ENCODE peak calls at places on chromosomes 3 and 15, in six cellular contexts. K is fibroblast of pulmonary artery, Q is GM06990, V is AG10803, B is brain microvascular endothelial cell, C is lower lobe of right lung. R is an unnamed sample.

GRCh38 chr15:62416535-62416934 is 251.4 kb upstream of the C2CD4B start:
- DNase-seq in K (no peak), Q (no peak), V (no peak), B (no peak), C (no peak), R (no peak)

GRCh38 chr15:43769584-43770228 is 7.1 kb downstream of the ELL3 start:
- DNase-seq in K (peak; percentile 78), Q (no peak), V (peak; percentile 65), B (peak; percentile 74), C (peak; percentile 55), R (no peak)

GRCh38 chr3:24837601-24838000 is 343.0 kb upstream of the THRB start:
- DNase-seq in K (no peak), Q (no peak), V (no peak), B (no peak), C (no peak), R (no peak)

GRCh38 chr3:42369304-42369703 is 41.1 kb downstream of the LYZL4 start:
- DNase-seq in K (peak; percentile 2), Q (no peak), V (no peak), B (peak; percentile 18), C (no peak), R (no peak)

GRCh38 chr3:71849674-71850073 is 64.7 kb upstream of the PROK2 start:
- DNase-seq in K (no peak), Q (no peak), V (no peak), B (no peak), C (no peak), R (no peak)

GRCh38 chr15:68210821-68211655 is 5.9 kb upstream of the CALML4 start:
- DNase-seq in K (peak; percentile 55), Q (peak; percentile 60), V (peak; percentile 47), B (no peak), C (peak; percentile 71), R (peak; percentile 49)

GRCh38 chr3:88117683-88118082 is 32.1 kb upstream of the C3orf38 start:
- DNase-seq in K (no peak), Q (no peak), V (no peak), B (no peak), C (no peak), R (no peak)

GRCh38 chr3:72818092-72818721 is 30.0 kb downstream of the SHQ1 start:
- DNase-seq in K (peak; percentile 63), Q (no peak), V (peak; percentile 42), B (peak; percentile 11), C (no peak), R (no peak)

GRCh38 chr3:84066920-84067319 is 891.9 kb upstream of the CADM2 start:
- DNase-seq in K (no peak), Q (no peak), V (no peak), B (no peak), C (no peak), R (no peak)

GRCh38 chr3:60755094-60755493 is 496.2 kb downstream of the FHIT start:
- DNase-seq in K (no peak), Q (no peak), V (no peak), B (no peak), C (no peak), R (no peak)

GRCh38 chr3:176766862-176767261 is 430.4 kb downstream of the TBL1XR1 start:
- DNase-seq in K (no peak), Q (no peak), V (no peak), B (no peak), C (no peak), R (no peak)

GRCh38 chr3:111315911-111316310 is 226.1 kb upstream of the CD96 start:
- DNase-seq in K (peak; percentile 47), Q (no peak), V (peak; percentile 71), B (peak; percentile 71), C (no peak), R (no peak)

GRCh38 chr15:53586815-53587214 is 172.6 kb downstream of the WDR72 start:
- DNase-seq in K (peak; percentile 3), Q (no peak), V (no peak), B (peak; percentile 11), C (peak; percentile 40), R (no peak)

GRCh38 chr15:92992712-92993111 is 92.6 kb downstream of the CHD2 start:
- DNase-seq in K (no peak), Q (no peak), V (no peak), B (no peak), C (no peak), R (no peak)

GRCh38 chr15:67550522-67550921 is 8.0 kb downstream of the MAP2K5 start:
- DNase-seq in K (peak; percentile 17), Q (no peak), V (peak; percentile 25), B (peak; percentile 44), C (no peak), R (no peak)

GRCh38 chr15:59437473-59437776 is 561 bp upstream of the FAM81A start:
- DNase-seq in K (no peak), Q (no peak), V (no peak), B (no peak), C (no peak), R (no peak)

GRCh38 chr3:183377307-183377959 is 51.0 kb downstream of the MCF2L2 start:
- DNase-seq in K (no peak), Q (no peak), V (no peak), B (no peak), C (no peak), R (no peak)

GRCh38 chr3:11054739-11055438 is 62.3 kb downstream of the SLC6A1 start:
- DNase-seq in K (no peak), Q (no peak), V (no peak), B (no peak), C (no peak), R (no peak)

GRCh38 chr3:38646630-38647029 is 2.9 kb downstream of the SCN5A start:
- DNase-seq in K (peak; percentile 54), Q (no peak), V (peak; percentile 25), B (no peak), C (no peak), R (no peak)

GRCh38 chr15:43939070-43939469 is 112.3 kb downstream of the WDR76 start:
- DNase-seq in K (peak; percentile 53), Q (no peak), V (no peak), B (peak; percentile 30), C (no peak), R (no peak)

GRCh38 chr3:181782306-181782924 is 70.7 kb downstream of the SOX2 start:
- DNase-seq in K (peak; percentile 66), Q (no peak), V (peak; percentile 23), B (peak; percentile 1), C (no peak), R (no peak)

GRCh38 chr3:150376001-150376848 is 31.9 kb upstream of the TSC22D2 start:
- DNase-seq in K (peak; percentile 82), Q (no peak), V (peak; percentile 92), B (no peak), C (no peak), R (no peak)

GRCh38 chr15:95162967-95163531 is 931.7 kb downstream of the MCTP2 start:
- DNase-seq in K (peak; percentile 60), Q (no peak), V (peak; percentile 87), B (peak; percentile 82), C (no peak), R (no peak)

GRCh38 chr3:160179906-160180305 is 45.3 kb upstream of the C3orf80 start:
- DNase-seq in K (no peak), Q (no peak), V (no peak), B (no peak), C (no peak), R (no peak)

DNA sequence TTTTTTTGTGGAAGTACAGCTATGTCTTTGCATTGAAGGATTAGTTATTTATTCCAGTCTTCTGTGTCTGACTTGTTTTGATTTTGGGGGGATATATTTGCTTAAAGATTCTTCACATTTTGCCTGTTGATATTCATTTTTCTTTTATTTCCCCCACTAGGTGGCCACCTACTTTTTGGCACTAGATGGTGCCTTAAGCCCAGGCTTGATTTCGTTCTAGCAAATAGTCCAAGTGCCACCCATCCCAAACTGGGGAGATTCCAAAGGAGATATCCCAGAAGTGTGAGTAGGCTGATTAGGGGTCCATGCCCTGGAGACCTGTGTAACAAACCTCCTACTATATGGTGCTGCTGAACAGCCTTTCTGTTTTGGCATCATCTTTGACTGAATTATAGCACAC is 80.0 kb upstream of the SPATA16 start:
- DNase-seq in K (no peak), Q (no peak), V (peak; percentile 1), B (no peak), C (no peak), R (no peak)
- TF ChIP-seq CTCF in K (peak; percentile 21), Q (peak; percentile 36), V (peak; percentile 29), B (peak; percentile 39), C (no peak), R (no peak)

DNA sequence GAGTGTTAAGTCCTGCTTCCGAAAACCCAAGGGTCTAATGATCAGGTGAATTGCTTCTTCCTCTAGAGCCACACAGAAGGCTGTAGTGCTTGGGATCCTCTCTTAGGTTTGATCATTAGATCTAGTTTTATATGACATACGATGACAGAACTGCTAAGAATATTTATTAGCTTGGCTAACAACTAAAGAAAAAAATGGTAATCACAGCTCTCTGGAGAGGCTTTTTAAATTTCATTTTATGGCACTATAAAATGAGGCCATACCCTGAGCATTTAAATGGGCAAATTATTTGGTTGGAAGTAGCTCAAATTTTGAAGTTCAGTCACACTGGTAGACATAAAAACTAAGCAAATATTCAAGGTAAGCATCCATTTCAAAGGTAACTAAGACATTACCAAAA is 482.5 kb upstream of the WNT5A start:
- DNase-seq in K (no peak), Q (no peak), V (no peak), B (no peak), C (no peak), R (no peak)
- TF ChIP-seq CTCF in K (no peak), Q (no peak), V (no peak), B (no peak), C (no peak), R (no peak)

GRCh38 chr3:15601399-15602145 is at the start of the genes BTD and HACL1:
- DNase-seq in K (peak; percentile 99), Q (peak; percentile 99), V (peak; percentile 99), B (peak; percentile 99), C (peak; percentile 97), R (peak; percentile 97)
- TF ChIP-seq CTCF in K (peak; percentile 28), Q (peak; percentile 27), V (peak; percentile 19), B (peak; percentile 48), C (peak; percentile 38), R (no peak)

GRCh38 chr3:195849322-195850074 is 37.8 kb upstream of the MUC4 start:
- DNase-seq in K (no peak), Q (no peak), V (no peak), B (no peak), C (no peak), R (no peak)
- TF ChIP-seq CTCF in K (no peak), Q (no peak), V (no peak), B (no peak), C (no peak), R (no peak)

DNA sequence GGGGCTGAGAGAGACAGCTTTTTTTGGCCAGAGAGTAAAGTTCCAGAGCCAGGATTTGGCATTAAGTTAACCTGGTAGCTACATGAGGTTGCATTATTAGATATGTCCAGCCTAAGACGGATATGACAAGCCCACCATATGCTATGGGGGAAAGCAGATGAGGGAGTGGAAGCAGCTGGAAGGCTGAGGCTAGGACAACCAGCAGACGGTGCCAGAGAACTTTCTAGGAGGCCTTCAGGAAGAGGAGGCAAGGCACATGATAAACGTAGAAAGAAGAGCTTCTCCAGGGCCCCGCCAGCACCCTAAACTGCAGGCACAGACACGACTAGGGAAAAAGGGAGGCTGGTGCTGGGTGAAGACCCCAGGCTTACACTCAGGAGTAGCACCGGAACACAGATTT is 87.0 kb downstream of the CTNNB1 start:
- DNase-seq in K (peak; percentile 6), Q (no peak), V (no peak), B (no peak), C (no peak), R (no peak)
- TF ChIP-seq CTCF in K (peak; percentile 25), Q (no peak), V (peak; percentile 13), B (peak; percentile 25), C (no peak), R (no peak)

R was measured in activated B cell treated with CpG ODN at 0.5 μM for 24 hours.